ENCODE peak calls at places on chromosomes 1 and 21, in six cellular contexts. R is tibial nerve; U is stimulated activated CD4-positive, alpha-beta T cell treated with anti-CD3 and anti-CD28 coated beads, TNF-alpha, amount 100 ng/mL, for 24 hours; A is SK-N-SH; X is uterus; Z is NCI-H460. Y is an unnamed sample.

GRCh38 chr1:238319957-238320356 is 429.2 kb upstream of the ZP4 start:
- DNase-seq in R (no peak), U (no peak), A (no peak), X (no peak), Z (no peak), Y (no peak)

GRCh38 chr21:44836666-44837471 is 19.0 kb upstream of the SUMO3 start:
- DNase-seq in R (no peak), U (no peak), A (no peak), X (no peak), Z (no peak), Y (no peak)

GRCh38 chr21:34280389-34280795 is 83.4 kb upstream of the KCNE2 start:
- DNase-seq in R (peak), U (no peak), A (no peak), X (peak), Z (no peak), Y (no peak)

GRCh38 chr1:41891403-41891896 is 27.3 kb downstream of the HIVEP3 start:
- DNase-seq in R (no peak), U (peak), A (peak), X (no peak), Z (no peak), Y (no peak)

GRCh38 chr1:26582053-26582835 is 52.7 kb downstream of the RPS6KA1 start:
- DNase-seq in R (no peak), U (no peak), A (no peak), X (no peak), Z (no peak), Y (no peak)

GRCh38 chr1:150083907-150084306 is 16.3 kb downstream of the VPS45 start:
- DNase-seq in R (no peak), U (no peak), A (no peak), X (no peak), Z (no peak), Y (no peak)

GRCh38 chr1:211381481-211382181 is 55.0 kb downstream of the TRAF5 start:
- DNase-seq in R (no peak), U (no peak), A (no peak), X (no peak), Z (no peak), Y (no peak)

GRCh38 chr1:170483041-170483440 is 48.9 kb upstream of the GORAB start:
- DNase-seq in R (no peak), U (no peak), A (no peak), X (no peak), Z (no peak), Y (no peak)

GRCh38 chr1:53365405-53366063 is 37.7 kb upstream of the LRP8 start:
- DNase-seq in R (no peak), U (no peak), A (no peak), X (no peak), Z (no peak), Y (no peak)

GRCh38 chr1:224996266-224996665 is 66.8 kb downstream of the DNAH14 start:
- DNase-seq in R (no peak), U (no peak), A (no peak), X (no peak), Z (no peak), Y (no peak)

Y was measured in BE2C.